ENCODE peak calls at places on chromosomes 1 and 21, in seven cellular contexts. U, G, H, Q, O, P and N are unnamed samples.

GRCh38 chr21:46605759-46606426 is 1.0 kb upstream of the S100B start:
- DNase-seq in U (no peak), G (peak; percentile 23), O (peak; percentile 55), H (no peak), Q (peak; percentile 6), P (peak; percentile 73), N (no peak)

GRCh38 chr1:186662752-186663151 is 17.5 kb downstream of the PTGS2 start:
- DNase-seq in O (no peak), H (peak; percentile 52), P (no peak), G (no peak), U (no peak), Q (no peak), N (peak; percentile 62)

GRCh38 chr1:2561898-2562895 is 6.0 kb downstream of the TNFRSF14 start:
- DNase-seq in G (no peak), O (no peak), U (no peak), P (peak; percentile 57), H (no peak), Q (peak; percentile 65), N (no peak)

GRCh38 chr1:97144527-97144926 is 422.9 kb downstream of the PTBP2 start:
- DNase-seq in H (peak; percentile 85), O (no peak), P (no peak), U (no peak), G (no peak), Q (no peak), N (peak; percentile 81)

GRCh38 chr21:18461743-18462142 is 58.2 kb upstream of the TMPRSS15 start:
- DNase-seq in P (no peak), O (no peak), G (no peak), U (no peak), H (no peak), Q (no peak), N (no peak)

GRCh38 chr1:39167632-39168209 is 36.8 kb upstream of the MACF1 start:
- DNase-seq in U (no peak), G (no peak), P (no peak), H (peak; percentile 59), Q (peak; percentile 93), O (no peak), N (no peak)

GRCh38 chr1:31672988-31673387 is 28.3 kb upstream of the PEF1 start:
- DNase-seq in Q (no peak), P (peak; percentile 80), G (peak; percentile 23), H (no peak), U (no peak), O (no peak), N (no peak)

GRCh38 chr1:22763479-22764200 is 53.0 kb downstream of the EPHB2 start:
- DNase-seq in G (no peak), Q (no peak), O (no peak), P (no peak), H (peak; percentile 25), U (no peak), N (no peak)

GRCh38 chr1:21100496-21100895 is 76.2 kb downstream of the EIF4G3 start:
- DNase-seq in G (no peak), O (no peak), P (no peak), Q (no peak), U (no peak), H (no peak), N (no peak)

GRCh38 chr1:236164273-236164672 is 21.9 kb downstream of the GPR137B start:
- DNase-seq in O (no peak), P (peak; percentile 69), H (no peak), U (no peak), Q (no peak), G (no peak), N (no peak)

GRCh38 chr1:186967659-186968394 is 139.1 kb downstream of the PLA2G4A start:
- DNase-seq in H (peak; percentile 54), U (no peak), O (no peak), P (no peak), Q (no peak), G (no peak), N (peak; percentile 28)

GRCh38 chr21:17554619-17555472 is 42.0 kb downstream of the CXADR start:
- DNase-seq in Q (no peak), G (no peak), H (peak; percentile 10), P (no peak), U (no peak), O (no peak), N (no peak)

GRCh38 chr1:41811978-41812852 is 106.5 kb downstream of the HIVEP3 start:
- DNase-seq in Q (peak; percentile 67), H (peak; percentile 92), G (peak; percentile 44), O (peak; percentile 46), P (peak; percentile 86), U (no peak), N (peak; percentile 59)

GRCh38 chr1:202568466-202569196 is 141.6 kb downstream of the SYT2 start:
- DNase-seq in O (no peak), U (no peak), P (no peak), Q (no peak), H (no peak), G (no peak), N (no peak)

GRCh38 chr1:30675761-30676160 is 47.6 kb downstream of the MATN1 start:
- DNase-seq in G (no peak), P (no peak), Q (no peak), H (peak; percentile 63), O (no peak), U (no peak), N (peak; percentile 71)

GRCh38 chr1:166166701-166167394 is at the start of gene FAM78B:
- DNase-seq in O (peak; percentile 88), G (peak; percentile 84), U (peak; percentile 11), Q (peak; percentile 99), P (peak; percentile 88), H (peak; percentile 7), N (peak; percentile 67)

GRCh38 chr1:173420330-173420806 is 56.8 kb upstream of the PRDX6 start:
- DNase-seq in H (peak; percentile 83), O (no peak), P (peak; percentile 72), Q (peak; percentile 78), G (peak; percentile 54), U (no peak), N (peak; percentile 68)

GRCh38 chr1:85453640-85454194 is 11.2 kb downstream of the DDAH1 start:
- DNase-seq in Q (no peak), P (no peak), O (no peak), H (no peak), G (no peak), U (no peak), N (no peak)

GRCh38 chr1:40339420-40340323 is 22.6 kb upstream of the COL9A2 start:
- DNase-seq in U (no peak), H (no peak), G (no peak), P (no peak), Q (peak; percentile 64), O (no peak), N (no peak)

GRCh38 chr1:219582310-219582709 is 30.6 kb downstream of the ZC3H11B start:
- DNase-seq in H (peak; percentile 55), O (no peak), G (no peak), U (no peak), P (no peak), Q (no peak), N (no peak)

GRCh38 chr1:205285391-205286101 is 36.0 kb downstream of the NUAK2 start:
- DNase-seq in Q (no peak), G (no peak), H (no peak), O (no peak), U (no peak), P (no peak), N (no peak)
- H3K4me1 ChIP-seq in Q (peaks cover 24% of the 10 kb centered on the region), G (peaks cover 5% of the 10 kb centered on the region), H (peaks cover 38% of the 10 kb centered on the region), O (peaks cover 17% of the 10 kb centered on the region), U (peaks cover 47% of the 10 kb centered on the region), P (peaks cover 7% of the 10 kb centered on the region), N (peaks cover 48% of the 10 kb centered on the region)

DNA sequence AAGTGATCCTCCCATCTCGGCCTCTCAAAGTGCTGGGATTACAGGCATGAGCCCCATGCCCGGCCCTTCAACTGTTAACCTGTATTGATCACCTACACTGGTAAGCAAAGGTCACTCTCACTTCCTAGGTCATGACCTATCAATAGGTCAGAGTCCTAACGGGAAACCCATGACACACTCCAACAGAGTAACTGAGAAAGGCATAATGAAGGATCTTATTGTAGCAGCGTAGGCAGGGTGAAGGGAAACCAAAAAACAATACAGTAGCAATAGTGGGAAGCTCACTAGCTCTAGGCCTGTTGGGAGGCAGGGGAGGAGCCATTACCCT is 19.5 kb upstream of the IFNAR1 start:
- DNase-seq in O (no peak), U (no peak), H (no peak), P (no peak), G (no peak), Q (no peak), N (no peak)
- H3K4me1 ChIP-seq in O (peaks cover 16% of the 10 kb centered on the region), U (peaks cover 7% of the 10 kb centered on the region), H (peaks cover 5% of the 10 kb centered on the region), P (peaks cover 12% of the 10 kb centered on the region), G (peaks cover 17% of the 10 kb centered on the region), Q (peaks cover 42% of the 10 kb centered on the region), N (no peaks in the 10 kb centered on the region)

DNA sequence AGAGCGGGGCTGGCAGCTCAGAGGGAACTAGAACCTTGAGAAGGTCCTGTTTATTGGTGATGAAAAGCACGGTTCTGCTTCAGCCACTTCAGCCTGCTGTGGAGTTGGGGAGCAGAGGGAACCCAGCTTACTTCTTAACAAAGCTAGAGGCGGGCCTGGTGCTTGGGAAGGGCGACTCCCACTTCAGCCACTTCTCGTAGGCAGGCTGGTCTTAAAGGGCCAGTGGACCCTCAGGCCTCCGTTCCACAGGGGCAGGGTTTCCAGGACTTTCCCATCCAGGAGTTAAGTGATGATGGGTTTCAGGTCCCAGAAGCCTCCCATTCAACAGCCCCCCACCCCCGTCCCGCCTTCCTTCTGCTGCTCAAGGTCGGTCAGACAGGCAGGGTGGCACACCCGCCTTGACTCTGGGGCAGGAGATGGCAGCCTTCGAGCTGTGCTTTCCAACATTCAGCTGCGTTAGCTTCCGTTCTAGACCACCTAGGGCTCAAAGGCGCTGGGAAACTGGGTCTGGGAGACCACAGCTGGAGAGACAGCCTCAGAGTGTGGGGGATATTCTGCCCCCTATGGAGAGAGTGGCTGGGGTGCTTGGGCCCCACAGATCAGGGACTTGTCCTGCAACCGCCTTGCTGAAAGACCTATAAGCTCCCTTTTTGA is 3.4 kb downstream of the RUNX3 start:
- DNase-seq in H (no peak), G (no peak), U (no peak), O (no peak), Q (no peak), P (peak; percentile 32), N (no peak)
- H3K4me1 ChIP-seq in H (no peaks in the 10 kb centered on the region), G (peaks cover 17% of the 10 kb centered on the region), U (peaks cover 24% of the 10 kb centered on the region), O (peaks cover 16% of the 10 kb centered on the region), Q (no peaks in the 10 kb centered on the region), P (no peaks in the 10 kb centered on the region), N (peaks cover 7% of the 10 kb centered on the region)

DNA sequence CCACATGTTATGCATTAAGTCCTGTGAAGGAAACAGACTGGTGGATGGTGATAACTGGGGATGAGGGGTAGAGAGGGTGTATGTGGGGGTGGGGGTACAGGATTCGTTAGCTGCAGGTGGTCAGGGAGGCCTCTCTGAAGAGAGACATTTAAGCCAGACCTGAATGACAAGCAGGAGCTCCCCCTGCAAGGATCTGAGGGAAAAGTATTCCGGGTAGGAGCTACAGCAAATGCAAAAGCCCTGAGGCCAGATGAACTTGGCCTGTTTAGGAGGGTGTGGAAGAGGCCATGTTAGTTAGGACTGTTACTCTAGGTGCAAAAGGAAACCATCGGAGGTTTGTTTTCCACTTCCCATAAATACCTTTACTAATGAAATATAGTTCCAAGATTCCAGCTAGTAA is 9.9 kb downstream of the ARHGEF10L start:
- DNase-seq in P (peak; percentile 3), Q (no peak), H (no peak), O (no peak), U (no peak), G (no peak), N (no peak)
- H3K4me1 ChIP-seq in P (peaks cover 12% of the 10 kb centered on the region), Q (no peaks in the 10 kb centered on the region), H (peaks cover 27% of the 10 kb centered on the region), O (peaks cover 38% of the 10 kb centered on the region), U (peaks cover 63% of the 10 kb centered on the region), G (peaks cover 23% of the 10 kb centered on the region), N (peaks cover 18% of the 10 kb centered on the region)

GRCh38 chr1:19452221-19452663 is 33.1 kb downstream of the CAPZB start:
- DNase-seq in U (no peak), O (no peak), G (no peak), H (peak; percentile 57), P (peak; percentile 87), Q (no peak), N (no peak)
- H3K4me1 ChIP-seq in U (peaks cover 93% of the 10 kb centered on the region), O (peaks cover 44% of the 10 kb centered on the region), G (peaks cover 81% of the 10 kb centered on the region), H (peaks cover 63% of the 10 kb centered on the region), P (peaks cover 57% of the 10 kb centered on the region), Q (peaks cover 4% of the 10 kb centered on the region), N (peaks cover 57% of the 10 kb centered on the region)